ENCODE peak calls at places on chromosomes 13 and 19, in four cellular contexts. U, X, F and L are unnamed samples.

GRCh38 chr19:13621413-13621812 is 115.1 kb upstream of the CACNA1A start:
- DNase-seq in U (no peak), X (no peak), F (peak; percentile 85), L (no peak)

GRCh38 chr13:71831716-71832115 is 35.3 kb downstream of the DACH1 start:
- DNase-seq in X (no peak), F (no peak), U (no peak), L (no peak)

GRCh38 chr13:112843392-112844250 is 125.4 kb upstream of the MCF2L start:
- DNase-seq in X (no peak), F (no peak), U (no peak), L (no peak)

GRCh38 chr13:53953205-53953604 is 924.6 kb downstream of the OLFM4 start:
- DNase-seq in F (no peak), U (no peak), X (peak; percentile 77), L (no peak)

GRCh38 chr13:66264976-66265375 is 965.2 kb downstream of the PCDH9 start:
- DNase-seq in F (no peak), U (no peak), X (no peak), L (no peak)

GRCh38 chr13:61286148-61286745 is 129.4 kb downstream of the PCDH20 start:
- DNase-seq in U (no peak), X (peak; percentile 3), F (no peak), L (no peak)

GRCh38 chr19:48419158-48419920 is 25.9 kb downstream of the GRIN2D start:
- DNase-seq in X (peak; percentile 60), U (no peak), F (no peak), L (peak; percentile 67)

GRCh38 chr13:108987488-108987887 is 358.1 kb downstream of the MYO16 start:
- DNase-seq in X (no peak), F (peak; percentile 9), U (no peak), L (no peak)

GRCh38 chr13:112481458-112481857 is 105.3 kb downstream of the SPACA7 start:
- DNase-seq in U (no peak), X (no peak), F (no peak), L (no peak)

GRCh38 chr13:32511482-32511881 is 27.1 kb downstream of the N4BP2L2 start:
- DNase-seq in U (no peak), X (no peak), F (no peak), L (no peak)

GRCh38 chr13:76286178-76286577 is 600.0 kb downstream of the KCTD12 start:
- DNase-seq in F (no peak), U (no peak), X (no peak), L (no peak)

GRCh38 chr13:71079638-71080037 is 787.4 kb downstream of the DACH1 start:
- DNase-seq in X (no peak), F (no peak), U (no peak), L (no peak)

GRCh38 chr13:37806666-37807065 is 62.9 kb downstream of the TRPC4 start:
- DNase-seq in F (no peak), X (no peak), U (no peak), L (no peak)

GRCh38 chr19:39428309-39429112 is 7.2 kb downstream of the RPS16 start:
- DNase-seq in F (no peak), U (peak; percentile 82), X (peak; percentile 92), L (no peak)

GRCh38 chr19:43609872-43610271 is 2.0 kb upstream of the SRRM5 start:
- DNase-seq in U (no peak), X (no peak), F (no peak), L (no peak)

GRCh38 chr19:6773323-6773931 is 919 bp downstream of the VAV1 start:
- DNase-seq in F (no peak), U (no peak), X (no peak), L (peak; percentile 62)

GRCh38 chr13:55553736-55554135 is 1587.0 kb upstream of the PRR20A start:
- DNase-seq in X (no peak), U (no peak), F (no peak), L (no peak)

GRCh38 chr13:23378009-23378632 is 55.4 kb downstream of the SACS start:
- DNase-seq in U (peak; percentile 41), F (peak; percentile 63), X (no peak), L (peak; percentile 19)

GRCh38 chr19:58009666-58010301 is 7.2 kb upstream of the ZNF606 start:
- DNase-seq in X (peak; percentile 95), F (peak; percentile 38), U (peak; percentile 92), L (peak; percentile 94)

GRCh38 chr19:4977299-4978174 is 8.6 kb downstream of the KDM4B start:
- DNase-seq in F (no peak), X (peak; percentile 47), U (peak; percentile 75), L (no peak)

GRCh38 chr13:98147521-98147920 is 4.6 kb downstream of the FARP1 start:
- DNase-seq in X (no peak), F (no peak), U (no peak), L (no peak)

GRCh38 chr19:6587093-6587820 is 3.7 kb downstream of the CD70 start:
- DNase-seq in X (no peak), U (no peak), F (no peak), L (peak; percentile 22)

GRCh38 chr19:57103573-57104277 is 16.1 kb upstream of the USP29 start:
- DNase-seq in F (no peak), U (peak; percentile 65), X (peak; percentile 19), L (no peak)

GRCh38 chr19:55112781-55113569 is 4.5 kb downstream of the PPP1R12C start:
- DNase-seq in F (no peak), X (no peak), U (peak; percentile 42), L (no peak)

GRCh38 chr13:108268713-108269112 is 805 bp upstream of the TNFSF13B start:
- DNase-seq in F (no peak), U (no peak), X (no peak), L (no peak)

GRCh38 chr13:71879129-71879535 is 12.1 kb upstream of the DACH1 start:
- DNase-seq in U (no peak), F (no peak), X (peak; percentile 59), L (peak; percentile 50)

GRCh38 chr13:99417151-99417820 is 84.0 kb upstream of the TM9SF2 start:
- DNase-seq in F (no peak), X (no peak), U (no peak), L (no peak)

GRCh38 chr13:30108913-30109237 is 198.5 kb downstream of the KATNAL1 start:
- DNase-seq in F (peak; percentile 41), U (no peak), X (no peak), L (peak; percentile 90)

GRCh38 chr13:111906816-111907215 is 160.1 kb upstream of the SOX1 start:
- DNase-seq in F (no peak), U (no peak), X (no peak), L (no peak)

GRCh38 chr19:56403261-56403660 is 871 bp upstream of the ZNF583 start:
- DNase-seq in U (no peak), X (peak; percentile 1), F (no peak), L (no peak)

GRCh38 chr19:40231544-40232424 is 5.3 kb upstream of the CCNP start:
- DNase-seq in F (no peak), X (peak; percentile 56), U (no peak), L (no peak)

GRCh38 chr13:35690546-35690945 is 214.1 kb upstream of the MAB21L1 start:
- DNase-seq in F (no peak), X (no peak), U (no peak), L (no peak)

GRCh38 chr19:13790354-13790753 is 4.9 kb upstream of the ZSWIM4 start:
- DNase-seq in F (no peak), U (no peak), X (no peak), L (no peak)

GRCh38 chr19:10000171-10000826 is 10.0 kb downstream of the COL5A3 start:
- DNase-seq in X (peak; percentile 83), U (peak; percentile 70), F (no peak), L (no peak)

GRCh38 chr13:90047600-90047999 is 1299.9 kb upstream of the MIR17HG start:
- DNase-seq in X (no peak), F (no peak), U (no peak), L (no peak)

DNA sequence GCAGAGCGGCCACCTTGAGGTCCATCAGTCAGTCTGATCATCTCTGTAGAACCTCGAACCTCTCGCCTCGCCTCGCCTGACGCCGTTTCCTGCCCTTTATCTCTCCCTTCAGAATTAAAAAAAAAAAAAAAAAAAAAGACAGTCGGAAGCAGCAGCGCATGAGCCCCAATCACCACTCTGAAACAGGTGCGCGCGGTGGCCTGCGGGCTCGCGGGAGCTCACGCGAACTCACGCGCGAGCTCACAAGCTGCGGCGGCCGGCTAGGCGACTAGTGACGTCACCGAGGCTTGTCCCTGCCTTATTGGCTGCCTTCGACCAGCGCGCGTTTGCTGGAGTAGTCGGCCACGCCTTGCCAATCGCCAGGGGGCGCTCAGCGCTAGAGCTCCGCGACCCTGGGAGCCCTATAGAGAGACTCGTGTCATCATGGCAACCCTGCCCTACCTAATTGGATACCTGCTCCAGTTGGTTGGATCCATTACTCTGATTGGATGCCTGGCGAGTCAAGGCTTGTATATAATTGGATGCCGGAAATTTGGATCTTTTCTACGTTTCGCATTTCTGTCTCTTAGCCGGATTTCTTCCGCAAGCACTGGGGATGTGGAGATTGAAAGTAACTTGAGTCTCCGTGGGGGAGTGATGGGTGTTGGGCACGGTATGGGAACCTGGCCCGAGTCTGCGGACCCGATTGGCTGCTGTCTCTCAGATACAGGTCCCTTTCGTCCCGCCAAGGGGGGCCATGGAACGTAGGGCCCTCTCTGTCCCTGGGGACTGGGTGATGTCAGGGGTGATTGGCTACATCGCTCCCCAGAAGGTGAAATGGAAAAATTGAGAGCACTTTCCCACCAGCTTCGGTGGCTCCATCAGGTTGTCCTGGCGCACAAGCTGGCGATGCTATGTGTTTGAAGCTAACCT is 31.6 kb downstream of the SYT3 start:
- DNase-seq in U (peak; percentile 39), X (peak; percentile 99), F (no peak), L (peak; percentile 52)
- TF ChIP-seq CTCF in U (peak; percentile 40), X (peak; percentile 79), F (peak; percentile 33), L (no peak)

GRCh38 chr19:33391631-33392249 is 18.2 kb downstream of the CEBPG start:
- DNase-seq in X (no peak), U (no peak), F (no peak), L (peak; percentile 41)

GRCh38 chr19:33394723-33395560 is 21.4 kb downstream of the CEBPG start:
- DNase-seq in X (no peak), F (no peak), U (peak; percentile 21), L (peak; percentile 33)

GRCh38 chr19:33392341-33393285 is 19.1 kb downstream of the CEBPG start:
- DNase-seq in U (peak; percentile 25), X (peak; percentile 38), F (no peak), L (peak; percentile 69)

GRCh38 chr19:33394006-33394722 is 20.7 kb downstream of the CEBPG start:
- DNase-seq in U (peak; percentile 78), X (no peak), F (no peak), L (peak; percentile 45)

DNA sequence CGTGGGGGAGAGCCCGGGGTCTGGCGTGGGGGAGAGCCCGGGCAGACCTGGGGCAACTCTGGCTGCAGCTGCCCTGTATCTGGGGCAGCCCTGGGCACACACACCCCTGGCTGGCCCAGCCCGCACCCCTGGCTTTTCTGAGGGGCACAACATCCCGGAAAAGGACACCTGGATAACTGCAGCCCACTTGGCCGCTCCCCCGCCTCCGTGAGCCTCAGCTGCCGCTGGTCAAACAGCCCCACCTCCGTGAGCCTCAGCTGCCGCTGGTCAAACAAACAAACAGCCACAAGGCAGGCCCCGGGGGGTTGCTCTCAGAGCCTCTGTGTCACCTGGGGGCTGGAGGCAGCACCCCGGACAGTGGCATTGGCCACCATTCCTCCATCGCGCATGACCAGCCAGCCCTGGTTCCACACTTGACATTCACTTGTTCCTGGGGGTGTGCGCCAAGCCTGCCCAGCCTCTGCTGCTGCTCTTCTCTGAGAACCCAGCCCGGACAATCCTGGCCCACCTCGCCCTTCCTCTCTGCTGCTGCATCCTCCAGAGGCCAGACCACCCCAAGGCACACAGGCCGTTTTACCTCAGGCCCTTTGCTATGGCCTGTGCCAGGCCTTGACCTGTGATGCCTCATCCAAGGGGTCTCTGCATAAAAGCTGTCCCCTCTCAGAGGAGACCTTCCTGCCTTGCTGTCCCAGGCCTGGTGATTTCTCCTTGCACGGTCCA is 19.9 kb downstream of the CEBPG start:
- DNase-seq in U (peak; percentile 19), F (no peak), X (no peak), L (peak; percentile 31)
- H3K4me1 ChIP-seq in U (peaks cover 50% of the 10 kb centered on the region), F (peaks cover 11% of the 10 kb centered on the region), X (no peaks in the 10 kb centered on the region), L (peaks cover 44% of the 10 kb centered on the region)

GRCh38 chr13:45490068-45490467 is 25.3 kb downstream of the COG3 start:
- DNase-seq in F (no peak), U (no peak), X (peak; percentile 11), L (no peak)
- TF ChIP-seq CTCF in F (peak; percentile 26), U (no peak), X (no peak), L (no peak)

GRCh38 chr19:46904114-46905060 is 43.6 kb downstream of the ARHGAP35 start:
- DNase-seq in X (no peak), U (peak; percentile 76), F (no peak), L (no peak)
- H3K4me1 ChIP-seq in X (peaks cover 39% of the 10 kb centered on the region), U (peaks cover 15% of the 10 kb centered on the region), F (peaks cover 46% of the 10 kb centered on the region), L (peaks cover 8% of the 10 kb centered on the region)